ENCODE peak calls at places on chromosomes 2 and 18, in ten cellular contexts. C is lower lobe of right lung; I is fibroblast of mammary gland; Q is CD4-positive, alpha-beta T cell; R is WERI-Rb-1; Y is WTC11; O is RWPE1; D is stomach; B is thoracic aorta; A is uterus. G is an unnamed sample.

GRCh38 chr18:5294113-5294617 is 1.4 kb downstream of the ZBTB14 start:
- DNase-seq in I (peak; percentile 34), R (peak; percentile 29), B (no peak), D (peak; percentile 61), A (peak; percentile 52), C (peak; percentile 70), O (no peak), Y (no peak), Q (no peak), G (peak; percentile 46)

GRCh38 chr2:197705912-197706838 is 1.0 kb downstream of the MARS2 start:
- DNase-seq in I (peak; percentile 29), Y (no peak), B (no peak), D (no peak), R (no peak), Q (no peak), O (peak; percentile 3), C (no peak), A (no peak), G (peak; percentile 8)

GRCh38 chr2:182366625-182367024 is 60.2 kb downstream of the PDE1A start:
- DNase-seq in A (peak; percentile 80), D (no peak), Y (no peak), R (no peak), I (peak; percentile 92), O (no peak), Q (no peak), C (no peak), B (no peak), G (no peak)

GRCh38 chr2:1613731-1614354 is 130.5 kb downstream of the PXDN start:
- DNase-seq in O (no peak), R (no peak), Y (no peak), A (no peak), C (no peak), Q (no peak), B (no peak), I (peak; percentile 90), D (no peak), G (no peak)

GRCh38 chr2:42116195-42117181 is 52.7 kb upstream of the EML4 start:
- DNase-seq in D (no peak), B (no peak), O (no peak), A (no peak), R (no peak), I (peak; percentile 57), Y (no peak), Q (no peak), C (no peak), G (no peak)

GRCh38 chr2:134260726-134261125 is 6.9 kb downstream of the MGAT5 start:
- DNase-seq in C (no peak), I (peak; percentile 97), A (no peak), Y (no peak), O (no peak), Q (no peak), B (no peak), D (no peak), R (no peak), G (no peak)

GRCh38 chr2:155223781-155224406 is 525.4 kb downstream of the KCNJ3 start:
- DNase-seq in B (no peak), R (no peak), D (no peak), Y (no peak), I (peak; percentile 11), C (no peak), A (no peak), O (no peak), Q (no peak), G (no peak)

GRCh38 chr2:207670887-207671286 is 40.6 kb upstream of the CCNYL1 start:
- DNase-seq in A (no peak), D (no peak), C (no peak), Q (no peak), O (no peak), I (no peak), B (no peak), R (no peak), Y (peak; percentile 43), G (peak; percentile 7)

GRCh38 chr2:608297-608696 is 68.9 kb downstream of the TMEM18 start:
- DNase-seq in D (no peak), C (no peak), R (no peak), A (no peak), Q (no peak), B (no peak), O (no peak), I (no peak), Y (no peak), G (no peak)

GRCh38 chr2:187138240-187138639 is 289.3 kb upstream of the ZSWIM2 start:
- DNase-seq in Q (no peak), I (peak; percentile 47), R (peak; percentile 33), O (no peak), B (no peak), C (peak; percentile 47), D (no peak), A (no peak), Y (peak; percentile 52), G (peak; percentile 23)
- TF ChIP-seq CTCF in Q (no peak), I (peak; percentile 79), R (peak; percentile 61), O (no peak), B (no peak), C (peak; percentile 56), D (no peak), A (peak; percentile 19), Y (no peak), G (peak; percentile 36)

DNA sequence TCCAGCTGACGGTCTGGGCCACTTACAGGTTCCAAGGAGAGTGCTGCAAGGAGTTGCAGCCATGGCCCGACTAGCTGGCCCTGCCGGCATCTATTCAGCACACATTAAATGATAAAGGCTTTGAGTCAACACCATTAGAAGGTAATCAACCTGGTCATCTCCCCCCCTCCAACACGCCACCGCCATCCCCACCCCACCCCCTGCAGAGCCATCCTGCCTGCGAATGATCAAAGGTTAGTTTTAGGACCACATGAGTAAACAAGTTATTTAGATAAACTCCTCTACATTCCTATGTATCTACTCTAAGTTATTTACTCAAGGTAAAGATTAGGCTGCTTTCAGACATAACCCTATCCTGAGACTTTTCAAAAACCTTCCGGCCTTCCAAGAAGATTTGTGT is 349.3 kb upstream of the SLC39A10 start:
- DNase-seq in Q (no peak), Y (peak; percentile 36), A (no peak), D (no peak), I (no peak), C (no peak), R (no peak), B (no peak), O (no peak), G (no peak)
- TF ChIP-seq CTCF in Q (no peak), Y (no peak), A (no peak), D (no peak), I (no peak), C (no peak), R (no peak), B (no peak), O (no peak), G (no peak)

DNA sequence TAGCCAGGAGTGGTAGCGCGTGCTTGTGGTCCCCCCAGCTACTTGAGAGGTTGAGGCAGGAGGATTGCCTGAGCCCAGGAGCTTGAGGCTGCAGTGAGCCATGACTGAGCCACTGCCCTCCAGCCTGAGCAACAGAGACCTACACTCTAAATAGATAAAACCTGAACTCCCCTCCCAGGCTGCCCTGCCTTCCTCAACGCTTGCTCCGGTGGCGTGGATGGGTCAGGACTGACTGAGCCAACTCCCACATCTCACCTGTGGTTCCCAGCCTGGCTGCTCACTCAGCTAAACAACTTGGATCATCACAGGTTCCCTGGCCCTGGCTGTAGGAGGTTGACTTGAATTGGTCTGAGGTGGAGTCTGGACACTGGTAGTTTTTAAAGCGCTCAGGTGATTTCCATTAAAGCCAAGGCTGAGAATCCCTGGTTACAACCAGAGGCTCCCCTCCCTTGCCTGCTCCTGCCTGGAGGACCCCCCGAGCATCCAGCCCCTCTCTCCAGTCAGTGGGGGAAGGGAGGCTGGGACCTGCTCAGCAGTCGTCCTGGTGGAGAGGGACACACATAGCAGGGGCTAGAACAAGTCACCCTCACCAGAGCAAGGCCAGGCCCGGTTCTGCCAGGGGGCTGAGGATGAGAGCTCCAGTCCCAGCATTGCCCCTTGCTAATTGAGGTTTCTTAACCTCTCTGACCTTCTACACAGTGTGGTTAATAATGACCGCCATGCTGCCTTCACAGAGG is 47.0 kb upstream of the TAF1B start:
- DNase-seq in O (no peak), Q (no peak), D (no peak), C (no peak), Y (no peak), A (no peak), R (peak; percentile 34), B (no peak), I (no peak), G (peak; percentile 42)
- TF ChIP-seq CTCF in O (no peak), Q (no peak), D (no peak), C (no peak), Y (no peak), A (no peak), R (peak; percentile 52), B (no peak), I (no peak), G (peak; percentile 25)

GRCh38 chr2:68157002-68157401 is 686 bp upstream of the PNO1 start:
- DNase-seq in A (no peak), O (no peak), C (peak; percentile 65), Y (peak; percentile 57), B (no peak), D (peak; percentile 26), R (no peak), I (peak; percentile 20), Q (no peak), G (peak; percentile 52)
- TF ChIP-seq CTCF in A (no peak), O (no peak), C (no peak), Y (no peak), B (no peak), D (no peak), R (no peak), I (no peak), Q (no peak), G (no peak)

GRCh38 chr2:55966431-55967118 is 43.0 kb upstream of the EFEMP1 start:
- DNase-seq in O (no peak), C (no peak), A (peak; percentile 66), Q (no peak), B (peak; percentile 8), D (no peak), Y (no peak), I (peak; percentile 40), R (peak; percentile 64), G (no peak)
- TF ChIP-seq CTCF in O (no peak), C (no peak), A (no peak), Q (no peak), B (no peak), D (no peak), Y (no peak), I (no peak), R (peak; percentile 31), G (no peak)

GRCh38 chr2:211033765-211034164 is 477.4 kb downstream of the CPS1 start:
- DNase-seq in C (no peak), B (no peak), D (no peak), R (peak; percentile 22), A (no peak), Y (no peak), I (peak; percentile 17), Q (no peak), O (peak; percentile 8), G (no peak)
- TF ChIP-seq CTCF in C (peak; percentile 17), B (no peak), D (no peak), R (peak; percentile 20), A (no peak), Y (peak; percentile 25), I (peak; percentile 48), Q (no peak), O (no peak), G (peak; percentile 43)